ENCODE peak calls at places on chromosomes 2 and 18, in seven cellular contexts. B is left cardiac atrium; Y is substantia nigra; J is H9; R is HT1080; N is heart right ventricle; X is activated CD4-positive, alpha-beta T cell treated with anti-CD3 and anti-CD28 coated beads for 48 hours. H is an unnamed sample.

GRCh38 chr2:188292446-188293239 is 969 bp downstream of the GULP1 start:
- DNase-seq in B (peak), Y (no peak), J (peak), R (peak), N (peak), X (peak), H (peak)

GRCh38 chr2:10891391-10891790 is 20.3 kb upstream of the KCNF1 start:
- DNase-seq in B (no peak), Y (no peak), J (no peak), R (no peak), N (no peak), X (no peak), H (no peak)

GRCh38 chr2:192203876-192204275 is 9.1 kb upstream of the TMEFF2 start:
- DNase-seq in B (no peak), Y (no peak), J (no peak), R (no peak), N (no peak), X (no peak), H (no peak)

GRCh38 chr2:17851731-17852585 is 26.5 kb upstream of the KCNS3 start:
- DNase-seq in B (peak), Y (no peak), J (peak), R (peak), N (peak), X (peak), H (peak)

GRCh38 chr2:11503354-11503927 is 30.4 kb upstream of the GREB1 start:
- DNase-seq in B (no peak), Y (no peak), J (no peak), R (no peak), N (no peak), X (no peak), H (no peak)

GRCh38 chr2:23042176-23042909 is 342.6 kb upstream of the KLHL29 start:
- DNase-seq in B (peak), Y (no peak), J (no peak), R (no peak), N (no peak), X (no peak), H (no peak)

GRCh38 chr18:70072678-70073077 is 125.0 kb upstream of the CD226 start:
- DNase-seq in B (no peak), Y (no peak), J (no peak), R (no peak), N (no peak), X (no peak), H (peak)

GRCh38 chr2:120667981-120668380 is 67.7 kb upstream of the GLI2 start:
- DNase-seq in B (no peak), Y (no peak), J (no peak), R (no peak), N (no peak), X (no peak), H (no peak)

GRCh38 chr2:73700661-73701447 is 36.3 kb downstream of the TPRKB start:
- DNase-seq in B (no peak), Y (no peak), J (no peak), R (no peak), N (no peak), X (no peak), H (no peak)

GRCh38 chr2:148813603-148814065 is 61.4 kb upstream of the KIF5C start:
- DNase-seq in B (no peak), Y (no peak), J (peak), R (peak), N (no peak), X (peak), H (peak)

GRCh38 chr18:74522635-74523548 is 11.4 kb upstream of the CNDP1 start:
- DNase-seq in B (no peak), Y (no peak), J (peak), R (no peak), N (no peak), X (no peak), H (no peak)

GRCh38 chr2:191020221-191020741 is 6.3 kb upstream of the STAT1 start:
- DNase-seq in B (peak), Y (peak), J (peak), R (peak), N (peak), X (peak), H (peak)

GRCh38 chr18:60446821-60447220 is 74.2 kb upstream of the MC4R start:
- DNase-seq in B (no peak), Y (no peak), J (peak), R (peak), N (no peak), X (no peak), H (peak)

GRCh38 chr2:68336192-68336591 is 16.4 kb upstream of the CNRIP1 start:
- DNase-seq in B (no peak), Y (no peak), J (no peak), R (peak), N (no peak), X (no peak), H (no peak)

GRCh38 chr2:73947412-73948018 is 20.8 kb downstream of the DGUOK start:
- DNase-seq in B (no peak), Y (no peak), J (no peak), R (no peak), N (no peak), X (no peak), H (no peak)

GRCh38 chr2:14524041-14524802 is 108.3 kb upstream of the LRATD1 start:
- DNase-seq in B (no peak), Y (no peak), J (no peak), R (peak), N (no peak), X (no peak), H (no peak)

GRCh38 chr2:109526442-109526970 is 87.3 kb downstream of the SEPTIN10 start:
- DNase-seq in B (no peak), Y (no peak), J (no peak), R (no peak), N (no peak), X (no peak), H (no peak)

GRCh38 chr2:39661771-39662325 is 3.9 kb upstream of the TMEM178A start:
- DNase-seq in B (no peak), Y (no peak), J (no peak), R (no peak), N (no peak), X (no peak), H (no peak)

GRCh38 chr2:181074457-181074856 is 94.1 kb downstream of the UBE2E3 start:
- DNase-seq in B (no peak), Y (no peak), J (no peak), R (peak), N (no peak), X (no peak), H (no peak)

GRCh38 chr18:45505497-45506206 is 109.6 kb upstream of the SLC14A2 start:
- DNase-seq in B (no peak), Y (no peak), J (no peak), R (no peak), N (peak), X (no peak), H (peak)

GRCh38 chr2:201016859-201017258 is 53.4 kb upstream of the ORC2 start:
- DNase-seq in B (no peak), Y (no peak), J (no peak), R (no peak), N (no peak), X (no peak), H (no peak)

GRCh38 chr2:70344195-70344594 is 42.3 kb upstream of the FAM136A start:
- DNase-seq in B (no peak), Y (no peak), J (no peak), R (peak), N (no peak), X (no peak), H (no peak)

GRCh38 chr18:74303306-74303705 is 11.5 kb upstream of the CYB5A start:
- DNase-seq in B (no peak), Y (no peak), J (no peak), R (no peak), N (no peak), X (no peak), H (no peak)

GRCh38 chr2:39871291-39871761 is 92.3 kb upstream of the THUMPD2 start:
- DNase-seq in B (no peak), Y (no peak), J (no peak), R (peak), N (no peak), X (no peak), H (no peak)

GRCh38 chr18:67483237-67483636 is 33.3 kb downstream of the DSEL start:
- DNase-seq in B (no peak), Y (no peak), J (no peak), R (no peak), N (no peak), X (no peak), H (no peak)

GRCh38 chr2:55338268-55338667 is 69.2 kb upstream of the MTIF2 start:
- DNase-seq in B (no peak), Y (no peak), J (no peak), R (no peak), N (no peak), X (no peak), H (no peak)

GRCh38 chr2:102771114-102771513 is 9.3 kb downstream of the TMEM182 start:
- DNase-seq in B (no peak), Y (no peak), J (no peak), R (no peak), N (no peak), X (no peak), H (no peak)

GRCh38 chr2:11024010-11024615 is 112.4 kb downstream of the KCNF1 start:
- DNase-seq in B (no peak), Y (no peak), J (no peak), R (no peak), N (no peak), X (no peak), H (no peak)

GRCh38 chr2:235637906-235638305 is 144.1 kb downstream of the AGAP1 start:
- DNase-seq in B (no peak), Y (no peak), J (no peak), R (no peak), N (no peak), X (no peak), H (no peak)

GRCh38 chr2:62370304-62371250 is 135.4 kb downstream of the TMEM17 start:
- DNase-seq in B (no peak), Y (no peak), J (no peak), R (no peak), N (no peak), X (no peak), H (peak)

GRCh38 chr18:22816266-22817176 is 116.6 kb upstream of the RBBP8 start:
- DNase-seq in B (no peak), Y (no peak), J (no peak), R (no peak), N (no peak), X (no peak), H (no peak)

GRCh38 chr2:73984922-73985317 is 210 bp downstream of the TET3 start:
- DNase-seq in B (peak), Y (no peak), J (no peak), R (no peak), N (peak), X (peak), H (no peak)

GRCh38 chr2:218816561-218817011 is 15.0 kb downstream of the PRKAG3 start:
- DNase-seq in B (no peak), Y (no peak), J (no peak), R (no peak), N (no peak), X (no peak), H (no peak)

GRCh38 chr18:7147399-7147798 is 29.8 kb upstream of the LAMA1 start:
- DNase-seq in B (no peak), Y (no peak), J (no peak), R (no peak), N (no peak), X (no peak), H (peak)